ENCODE peak calls at places on chromosomes 2 and 18, in six cellular contexts. One of them, this sample, is unnamed.

GRCh38 chr2:17628349-17629261 is 88.1 kb downstream of the VSNL1 start:
- DNase-seq in AG08396: no peak
- DNase-seq in T-cell: no peak
- DNase-seq in HT-29: no peak
- DNase-seq in NCI-H1436 treated with DMSO at 0.1 percent for 48 hours: no peak
- DNase-seq in EH: no peak
- DNase-seq in this sample: no peak

GRCh38 chr2:102005989-102006885 is 14.5 kb downstream of the IL1R2 start:
- DNase-seq in EH: peak
- DNase-seq in HT-29: peak
- DNase-seq in NCI-H1436 treated with DMSO at 0.1 percent for 48 hours: no peak
- DNase-seq in T-cell: no peak
- DNase-seq in AG08396: peak
- DNase-seq in this sample: no peak

GRCh38 chr2:175690113-175690716 is 311.9 kb downstream of the LNPK start:
- DNase-seq in AG08396: peak
- DNase-seq in NCI-H1436 treated with DMSO at 0.1 percent for 48 hours: no peak
- DNase-seq in EH: peak
- DNase-seq in T-cell: no peak
- DNase-seq in HT-29: peak
- DNase-seq in this sample: peak

GRCh38 chr2:235863414-235863813 is 304.8 kb downstream of the GBX2 start:
- DNase-seq in NCI-H1436 treated with DMSO at 0.1 percent for 48 hours: no peak
- DNase-seq in EH: no peak
- DNase-seq in T-cell: no peak
- DNase-seq in HT-29: no peak
- DNase-seq in AG08396: no peak
- DNase-seq in this sample: no peak

GRCh38 chr2:96872591-96873349 is 2.9 kb upstream of the SEMA4C start:
- DNase-seq in NCI-H1436 treated with DMSO at 0.1 percent for 48 hours: no peak
- DNase-seq in HT-29: no peak
- DNase-seq in T-cell: no peak
- DNase-seq in AG08396: no peak
- DNase-seq in EH: no peak
- DNase-seq in this sample: no peak

GRCh38 chr18:13577091-13577697 is 149.2 kb downstream of the FAM210A start:
- DNase-seq in T-cell: no peak
- DNase-seq in NCI-H1436 treated with DMSO at 0.1 percent for 48 hours: no peak
- DNase-seq in AG08396: peak
- DNase-seq in EH: peak
- DNase-seq in HT-29: no peak
- DNase-seq in this sample: peak

GRCh38 chr2:152460567-152460966 is 125.6 kb downstream of the FMNL2 start:
- DNase-seq in AG08396: no peak
- DNase-seq in T-cell: no peak
- DNase-seq in NCI-H1436 treated with DMSO at 0.1 percent for 48 hours: no peak
- DNase-seq in EH: no peak
- DNase-seq in HT-29: no peak
- DNase-seq in this sample: no peak

GRCh38 chr2:53058526-53058925 is 709.1 kb upstream of the CHAC2 start:
- DNase-seq in AG08396: no peak
- DNase-seq in NCI-H1436 treated with DMSO at 0.1 percent for 48 hours: no peak
- DNase-seq in T-cell: no peak
- DNase-seq in HT-29: no peak
- DNase-seq in EH: no peak
- DNase-seq in this sample: no peak

GRCh38 chr2:172574965-172575364 is 19.1 kb downstream of the PDK1 start:
- DNase-seq in NCI-H1436 treated with DMSO at 0.1 percent for 48 hours: no peak
- DNase-seq in HT-29: no peak
- DNase-seq in EH: no peak
- DNase-seq in AG08396: no peak
- DNase-seq in T-cell: no peak
- DNase-seq in this sample: no peak

GRCh38 chr2:23492337-23492675 is 107.3 kb downstream of the KLHL29 start:
- DNase-seq in T-cell: no peak
- DNase-seq in NCI-H1436 treated with DMSO at 0.1 percent for 48 hours: no peak
- DNase-seq in HT-29: no peak
- DNase-seq in AG08396: no peak
- DNase-seq in EH: no peak
- DNase-seq in this sample: no peak

GRCh38 chr18:34320267-34320666 is 95.6 kb upstream of the NOL4 start:
- DNase-seq in T-cell: no peak
- DNase-seq in HT-29: no peak
- DNase-seq in NCI-H1436 treated with DMSO at 0.1 percent for 48 hours: no peak
- DNase-seq in EH: no peak
- DNase-seq in AG08396: no peak
- DNase-seq in this sample: no peak

GRCh38 chr2:43117521-43118143 is 108.8 kb downstream of the ZFP36L2 start:
- DNase-seq in AG08396: no peak
- DNase-seq in NCI-H1436 treated with DMSO at 0.1 percent for 48 hours: no peak
- DNase-seq in T-cell: no peak
- DNase-seq in EH: peak
- DNase-seq in HT-29: no peak
- DNase-seq in this sample: no peak

GRCh38 chr2:122515731-122516130 is 760.3 kb downstream of the TSN start:
- DNase-seq in NCI-H1436 treated with DMSO at 0.1 percent for 48 hours: no peak
- DNase-seq in EH: no peak
- DNase-seq in AG08396: no peak
- DNase-seq in T-cell: no peak
- DNase-seq in HT-29: no peak
- DNase-seq in this sample: no peak

GRCh38 chr2:57673983-57674382 is 372.6 kb upstream of the VRK2 start:
- DNase-seq in AG08396: no peak
- DNase-seq in EH: no peak
- DNase-seq in T-cell: no peak
- DNase-seq in HT-29: no peak
- DNase-seq in NCI-H1436 treated with DMSO at 0.1 percent for 48 hours: no peak
- DNase-seq in this sample: no peak

GRCh38 chr2:32553829-32554432 is 73.9 kb upstream of the TTC27 start:
- DNase-seq in EH: peak
- DNase-seq in T-cell: no peak
- DNase-seq in AG08396: peak
- DNase-seq in NCI-H1436 treated with DMSO at 0.1 percent for 48 hours: no peak
- DNase-seq in HT-29: peak
- DNase-seq in this sample: no peak

GRCh38 chr2:71341645-71342044 is 10.1 kb downstream of the ZNF638 start:
- DNase-seq in T-cell: no peak
- DNase-seq in NCI-H1436 treated with DMSO at 0.1 percent for 48 hours: no peak
- DNase-seq in AG08396: no peak
- DNase-seq in EH: no peak
- DNase-seq in HT-29: no peak
- DNase-seq in this sample: no peak

GRCh38 chr2:216693414-216694100 is 1.8 kb downstream of the IGFBP5 start:
- DNase-seq in T-cell: no peak
- DNase-seq in AG08396: no peak
- DNase-seq in NCI-H1436 treated with DMSO at 0.1 percent for 48 hours: no peak
- DNase-seq in HT-29: no peak
- DNase-seq in EH: no peak
- DNase-seq in this sample: no peak

GRCh38 chr2:232348936-232349335 is 29.6 kb upstream of the ALPP start:
- DNase-seq in NCI-H1436 treated with DMSO at 0.1 percent for 48 hours: no peak
- DNase-seq in HT-29: peak
- DNase-seq in AG08396: no peak
- DNase-seq in T-cell: no peak
- DNase-seq in EH: no peak
- DNase-seq in this sample: no peak

GRCh38 chr18:8536226-8536625 is 73.0 kb upstream of the RAB12 start:
- DNase-seq in NCI-H1436 treated with DMSO at 0.1 percent for 48 hours: no peak
- DNase-seq in HT-29: peak
- DNase-seq in EH: peak
- DNase-seq in T-cell: no peak
- DNase-seq in AG08396: no peak
- DNase-seq in this sample: no peak

GRCh38 chr2:8457092-8457481 is 224.8 kb upstream of the ID2 start:
- DNase-seq in EH: no peak
- DNase-seq in NCI-H1436 treated with DMSO at 0.1 percent for 48 hours: no peak
- DNase-seq in AG08396: no peak
- DNase-seq in HT-29: peak
- DNase-seq in T-cell: peak
- DNase-seq in this sample: no peak

GRCh38 chr2:30514861-30515435 is 67.9 kb downstream of the LCLAT1 start:
- DNase-seq in AG08396: no peak
- DNase-seq in EH: no peak
- DNase-seq in NCI-H1436 treated with DMSO at 0.1 percent for 48 hours: no peak
- DNase-seq in HT-29: no peak
- DNase-seq in T-cell: no peak
- DNase-seq in this sample: no peak

GRCh38 chr18:6482198-6482977 is 67.7 kb upstream of the L3MBTL4 start:
- DNase-seq in T-cell: no peak
- DNase-seq in NCI-H1436 treated with DMSO at 0.1 percent for 48 hours: no peak
- DNase-seq in AG08396: peak
- DNase-seq in EH: peak
- DNase-seq in HT-29: no peak
- DNase-seq in this sample: peak

GRCh38 chr2:42569116-42569711 is 782 bp downstream of the MTA3 start:
- DNase-seq in T-cell: peak
- DNase-seq in EH: peak
- DNase-seq in HT-29: peak
- DNase-seq in NCI-H1436 treated with DMSO at 0.1 percent for 48 hours: peak
- DNase-seq in AG08396: peak
- DNase-seq in this sample: peak

GRCh38 chr2:100408941-100409340 is 8.5 kb downstream of the CHST10 start:
- DNase-seq in T-cell: no peak
- DNase-seq in HT-29: no peak
- DNase-seq in EH: no peak
- DNase-seq in AG08396: no peak
- DNase-seq in NCI-H1436 treated with DMSO at 0.1 percent for 48 hours: no peak
- DNase-seq in this sample: no peak

GRCh38 chr2:205017381-205017780 is 472.1 kb downstream of the PARD3B start:
- DNase-seq in NCI-H1436 treated with DMSO at 0.1 percent for 48 hours: no peak
- DNase-seq in AG08396: no peak
- DNase-seq in EH: no peak
- DNase-seq in T-cell: no peak
- DNase-seq in HT-29: no peak
- DNase-seq in this sample: no peak

GRCh38 chr2:84970266-84970955 is 550 bp upstream of the KCMF1 start:
- DNase-seq in HT-29: peak
- DNase-seq in T-cell: peak
- DNase-seq in EH: peak
- DNase-seq in NCI-H1436 treated with DMSO at 0.1 percent for 48 hours: no peak
- DNase-seq in AG08396: no peak
- DNase-seq in this sample: peak

GRCh38 chr2:3408781-3409180 is 29.3 kb downstream of the TRAPPC12 start:
- DNase-seq in T-cell: no peak
- DNase-seq in HT-29: no peak
- DNase-seq in EH: no peak
- DNase-seq in AG08396: no peak
- DNase-seq in NCI-H1436 treated with DMSO at 0.1 percent for 48 hours: no peak
- DNase-seq in this sample: no peak

GRCh38 chr2:210199186-210199765 is 26.0 kb downstream of the ACADL start:
- DNase-seq in EH: peak
- DNase-seq in AG08396: peak
- DNase-seq in HT-29: peak
- DNase-seq in T-cell: no peak
- DNase-seq in NCI-H1436 treated with DMSO at 0.1 percent for 48 hours: no peak
- DNase-seq in this sample: no peak

GRCh38 chr2:74083750-74084149 is 64.0 kb downstream of the BOLA3 start:
- DNase-seq in HT-29: no peak
- DNase-seq in NCI-H1436 treated with DMSO at 0.1 percent for 48 hours: no peak
- DNase-seq in AG08396: no peak
- DNase-seq in EH: no peak
- DNase-seq in T-cell: no peak
- DNase-seq in this sample: no peak

GRCh38 chr18:63681449-63682381 is 20.0 kb upstream of the SERPINB3 start:
- DNase-seq in NCI-H1436 treated with DMSO at 0.1 percent for 48 hours: no peak
- DNase-seq in AG08396: no peak
- DNase-seq in EH: no peak
- DNase-seq in HT-29: peak
- DNase-seq in T-cell: no peak
- DNase-seq in this sample: no peak

GRCh38 chr2:140929866-140930265 is 1201.0 kb downstream of the LRP1B start:
- DNase-seq in AG08396: no peak
- DNase-seq in NCI-H1436 treated with DMSO at 0.1 percent for 48 hours: no peak
- DNase-seq in T-cell: no peak
- DNase-seq in HT-29: no peak
- DNase-seq in EH: peak
- DNase-seq in this sample: no peak

This sample was measured in GM06990.